ENCODE peak calls at places on chromosomes 7 and 10, in ten cellular contexts. One of them, this sample, is unnamed.

GRCh38 chr7:155002411-155003214 is at the start of gene PAXIP1:
- DNase-seq in ascending aorta: peak
- DNase-seq in stomach: peak
- DNase-seq in fibroblast of mammary gland: peak
- DNase-seq in progenitor cell of endocrine pancreas: peak
- DNase-seq in GM12865: peak
- DNase-seq in endothelial cell: peak
- DNase-seq in Calu3: peak
- DNase-seq in AG10803: peak
- DNase-seq in foreskin fibroblast: peak
- DNase-seq in this sample: no peak

GRCh38 chr10:83179371-83179770 is 959.9 kb upstream of the GHITM start:
- DNase-seq in AG10803: no peak
- DNase-seq in progenitor cell of endocrine pancreas: no peak
- DNase-seq in Calu3: no peak
- DNase-seq in GM12865: no peak
- DNase-seq in fibroblast of mammary gland: no peak
- DNase-seq in foreskin fibroblast: no peak
- DNase-seq in stomach: no peak
- DNase-seq in ascending aorta: no peak
- DNase-seq in endothelial cell: no peak
- DNase-seq in this sample: no peak

GRCh38 chr10:9681655-9682054 is 1336.0 kb upstream of the CELF2 start:
- DNase-seq in GM12865: peak
- DNase-seq in foreskin fibroblast: no peak
- DNase-seq in progenitor cell of endocrine pancreas: no peak
- DNase-seq in AG10803: no peak
- DNase-seq in Calu3: no peak
- DNase-seq in endothelial cell: no peak
- DNase-seq in ascending aorta: no peak
- DNase-seq in stomach: no peak
- DNase-seq in fibroblast of mammary gland: peak
- DNase-seq in this sample: no peak

GRCh38 chr10:42866115-42866995 is 83.8 kb downstream of the BMS1 start:
- DNase-seq in fibroblast of mammary gland: peak
- DNase-seq in Calu3: peak
- DNase-seq in endothelial cell: peak
- DNase-seq in AG10803: peak
- DNase-seq in foreskin fibroblast: peak
- DNase-seq in GM12865: peak
- DNase-seq in ascending aorta: no peak
- DNase-seq in stomach: peak
- DNase-seq in progenitor cell of endocrine pancreas: peak
- DNase-seq in this sample: peak

GRCh38 chr10:50561816-50562215 is 61.9 kb downstream of the SGMS1 start:
- DNase-seq in ascending aorta: no peak
- DNase-seq in endothelial cell: no peak
- DNase-seq in GM12865: peak
- DNase-seq in fibroblast of mammary gland: no peak
- DNase-seq in AG10803: no peak
- DNase-seq in foreskin fibroblast: no peak
- DNase-seq in stomach: no peak
- DNase-seq in Calu3: no peak
- DNase-seq in progenitor cell of endocrine pancreas: no peak
- DNase-seq in this sample: no peak

GRCh38 chr7:140417456-140418155 is 13.7 kb downstream of the RAB19 start:
- DNase-seq in fibroblast of mammary gland: no peak
- DNase-seq in endothelial cell: no peak
- DNase-seq in foreskin fibroblast: no peak
- DNase-seq in progenitor cell of endocrine pancreas: no peak
- DNase-seq in GM12865: peak
- DNase-seq in stomach: no peak
- DNase-seq in ascending aorta: no peak
- DNase-seq in Calu3: no peak
- DNase-seq in AG10803: no peak
- DNase-seq in this sample: no peak

GRCh38 chr10:43138757-43139241 is 554 bp downstream of the CSGALNACT2 start:
- DNase-seq in endothelial cell: no peak
- DNase-seq in ascending aorta: no peak
- DNase-seq in stomach: no peak
- DNase-seq in GM12865: peak
- DNase-seq in fibroblast of mammary gland: peak
- DNase-seq in AG10803: peak
- DNase-seq in Calu3: no peak
- DNase-seq in foreskin fibroblast: peak
- DNase-seq in progenitor cell of endocrine pancreas: no peak
- DNase-seq in this sample: peak

GRCh38 chr10:7258948-7259523 is 151.8 kb downstream of the SFMBT2 start:
- DNase-seq in Calu3: no peak
- DNase-seq in endothelial cell: no peak
- DNase-seq in fibroblast of mammary gland: no peak
- DNase-seq in stomach: no peak
- DNase-seq in progenitor cell of endocrine pancreas: no peak
- DNase-seq in AG10803: no peak
- DNase-seq in ascending aorta: no peak
- DNase-seq in GM12865: peak
- DNase-seq in foreskin fibroblast: no peak
- DNase-seq in this sample: no peak

GRCh38 chr7:134943785-134944400 is 42.4 kb upstream of the AGBL3 start:
- DNase-seq in GM12865: peak
- DNase-seq in endothelial cell: no peak
- DNase-seq in stomach: no peak
- DNase-seq in AG10803: no peak
- DNase-seq in progenitor cell of endocrine pancreas: no peak
- DNase-seq in Calu3: peak
- DNase-seq in foreskin fibroblast: no peak
- DNase-seq in ascending aorta: no peak
- DNase-seq in fibroblast of mammary gland: peak
- DNase-seq in this sample: no peak

GRCh38 chr10:95485445-95485844 is 75.7 kb downstream of the SORBS1 start:
- DNase-seq in foreskin fibroblast: no peak
- DNase-seq in stomach: no peak
- DNase-seq in fibroblast of mammary gland: no peak
- DNase-seq in progenitor cell of endocrine pancreas: no peak
- DNase-seq in GM12865: no peak
- DNase-seq in Calu3: no peak
- DNase-seq in endothelial cell: no peak
- DNase-seq in ascending aorta: peak
- DNase-seq in AG10803: no peak
- DNase-seq in this sample: no peak

GRCh38 chr10:55224007-55224781 is 423.2 kb upstream of the PCDH15 start:
- DNase-seq in progenitor cell of endocrine pancreas: no peak
- DNase-seq in foreskin fibroblast: no peak
- DNase-seq in AG10803: no peak
- DNase-seq in GM12865: peak
- DNase-seq in endothelial cell: no peak
- DNase-seq in fibroblast of mammary gland: no peak
- DNase-seq in ascending aorta: no peak
- DNase-seq in Calu3: no peak
- DNase-seq in stomach: no peak
- DNase-seq in this sample: no peak

GRCh38 chr7:124042826-124043225 is 10.0 kb upstream of the TMEM229A start:
- DNase-seq in ascending aorta: no peak
- DNase-seq in endothelial cell: no peak
- DNase-seq in GM12865: no peak
- DNase-seq in foreskin fibroblast: no peak
- DNase-seq in Calu3: no peak
- DNase-seq in stomach: no peak
- DNase-seq in fibroblast of mammary gland: no peak
- DNase-seq in AG10803: no peak
- DNase-seq in progenitor cell of endocrine pancreas: no peak
- DNase-seq in this sample: no peak

GRCh38 chr7:136018104-136018503 is 40.9 kb upstream of the MTPN start:
- DNase-seq in Calu3: no peak
- DNase-seq in AG10803: peak
- DNase-seq in GM12865: no peak
- DNase-seq in fibroblast of mammary gland: peak
- DNase-seq in stomach: no peak
- DNase-seq in ascending aorta: no peak
- DNase-seq in endothelial cell: no peak
- DNase-seq in progenitor cell of endocrine pancreas: no peak
- DNase-seq in foreskin fibroblast: peak
- DNase-seq in this sample: peak

GRCh38 chr7:73351447-73352167 is 23.6 kb downstream of the FKBP6 start:
- DNase-seq in AG10803: no peak
- DNase-seq in stomach: no peak
- DNase-seq in GM12865: no peak
- DNase-seq in foreskin fibroblast: no peak
- DNase-seq in Calu3: no peak
- DNase-seq in ascending aorta: no peak
- DNase-seq in progenitor cell of endocrine pancreas: no peak
- DNase-seq in endothelial cell: no peak
- DNase-seq in fibroblast of mammary gland: no peak
- DNase-seq in this sample: no peak

DNA sequence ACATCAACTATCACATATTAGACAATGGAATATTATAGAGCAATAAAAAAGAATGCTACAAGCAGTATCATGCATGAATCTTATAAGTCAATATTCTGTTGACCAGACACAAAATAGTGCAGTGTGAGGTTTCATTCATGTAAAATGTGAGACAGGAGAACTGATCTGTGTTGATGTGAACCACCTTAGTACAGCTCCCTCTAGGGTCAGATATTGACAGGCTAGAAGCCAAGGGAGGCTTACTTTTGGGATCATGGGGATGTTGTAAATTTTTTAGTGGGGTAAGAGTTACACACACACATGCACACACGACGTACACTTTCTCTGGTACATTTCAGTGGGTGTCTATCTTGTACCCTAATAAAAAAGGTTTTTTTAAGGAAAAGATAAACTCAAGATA is 231.6 kb upstream of the FOXK1 start:
- DNase-seq in GM12865: no peak
- DNase-seq in progenitor cell of endocrine pancreas: no peak
- DNase-seq in AG10803: no peak
- DNase-seq in ascending aorta: no peak
- DNase-seq in Calu3: no peak
- DNase-seq in endothelial cell: no peak
- DNase-seq in foreskin fibroblast: no peak
- DNase-seq in fibroblast of mammary gland: no peak
- DNase-seq in stomach: no peak
- DNase-seq in this sample: no peak
- TF ChIP-seq CTCF in GM12865: no peak
- TF ChIP-seq CTCF in progenitor cell of endocrine pancreas: no peak
- TF ChIP-seq CTCF in AG10803: no peak
- TF ChIP-seq CTCF in ascending aorta: no peak
- TF ChIP-seq CTCF in Calu3: no peak
- TF ChIP-seq CTCF in endothelial cell: no peak
- TF ChIP-seq CTCF in foreskin fibroblast: no peak
- TF ChIP-seq CTCF in fibroblast of mammary gland: no peak
- TF ChIP-seq CTCF in stomach: no peak
- TF ChIP-seq CTCF in this sample: no peak

GRCh38 chr7:82244947-82245346 is 198.6 kb downstream of the CACNA2D1 start:
- DNase-seq in fibroblast of mammary gland: no peak
- DNase-seq in foreskin fibroblast: no peak
- DNase-seq in GM12865: no peak
- DNase-seq in progenitor cell of endocrine pancreas: no peak
- DNase-seq in Calu3: no peak
- DNase-seq in AG10803: no peak
- DNase-seq in ascending aorta: no peak
- DNase-seq in stomach: no peak
- DNase-seq in endothelial cell: no peak
- DNase-seq in this sample: no peak

GRCh38 chr7:82249979-82250378 is 193.6 kb downstream of the CACNA2D1 start:
- DNase-seq in GM12865: no peak
- DNase-seq in ascending aorta: no peak
- DNase-seq in fibroblast of mammary gland: peak
- DNase-seq in Calu3: no peak
- DNase-seq in AG10803: no peak
- DNase-seq in stomach: no peak
- DNase-seq in endothelial cell: no peak
- DNase-seq in progenitor cell of endocrine pancreas: no peak
- DNase-seq in foreskin fibroblast: no peak
- DNase-seq in this sample: no peak

GRCh38 chr7:82250598-82250997 is 193.0 kb downstream of the CACNA2D1 start:
- DNase-seq in Calu3: no peak
- DNase-seq in AG10803: peak
- DNase-seq in GM12865: no peak
- DNase-seq in fibroblast of mammary gland: no peak
- DNase-seq in endothelial cell: no peak
- DNase-seq in ascending aorta: no peak
- DNase-seq in stomach: no peak
- DNase-seq in foreskin fibroblast: no peak
- DNase-seq in progenitor cell of endocrine pancreas: no peak
- DNase-seq in this sample: no peak

DNA sequence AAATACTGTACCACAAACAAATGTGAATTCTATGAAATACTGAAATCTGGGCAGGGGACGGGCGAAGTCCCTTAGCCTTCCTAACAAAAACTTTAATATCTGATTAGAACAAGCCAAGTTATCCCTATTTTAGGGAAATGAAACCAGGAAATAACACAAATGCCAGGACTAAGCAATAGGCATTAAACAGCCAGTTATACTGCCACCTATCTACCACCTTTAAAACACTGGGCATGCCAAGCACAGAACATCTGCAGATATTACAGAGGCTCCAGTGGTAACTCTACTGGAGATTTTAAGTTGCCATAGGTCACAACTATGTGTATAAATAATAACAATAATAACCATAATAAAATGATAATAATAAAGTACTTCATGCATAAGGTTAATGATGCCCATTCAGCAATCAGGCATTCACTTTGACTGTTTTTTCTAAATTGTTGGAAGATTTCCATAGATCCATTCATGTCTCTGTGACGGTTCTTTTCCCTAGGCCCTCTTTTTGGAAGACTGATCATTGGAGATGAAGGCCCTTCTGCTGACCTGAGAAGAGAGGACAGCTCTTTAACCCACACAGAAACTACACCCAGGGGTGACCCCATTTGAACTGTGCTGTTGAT is 195.7 kb downstream of the CACNA2D1 start:
- DNase-seq in stomach: no peak
- DNase-seq in Calu3: peak
- DNase-seq in endothelial cell: no peak
- DNase-seq in fibroblast of mammary gland: peak
- DNase-seq in progenitor cell of endocrine pancreas: no peak
- DNase-seq in AG10803: peak
- DNase-seq in ascending aorta: no peak
- DNase-seq in GM12865: peak
- DNase-seq in foreskin fibroblast: no peak
- DNase-seq in this sample: peak
- TF ChIP-seq CTCF in stomach: no peak
- TF ChIP-seq CTCF in Calu3: peak
- TF ChIP-seq CTCF in endothelial cell: no peak
- TF ChIP-seq CTCF in fibroblast of mammary gland: peak
- TF ChIP-seq CTCF in progenitor cell of endocrine pancreas: peak
- TF ChIP-seq CTCF in AG10803: peak
- TF ChIP-seq CTCF in ascending aorta: peak
- TF ChIP-seq CTCF in GM12865: no peak
- TF ChIP-seq CTCF in foreskin fibroblast: peak
- TF ChIP-seq CTCF in this sample: peak

GRCh38 chr10:130190065-130190736 is 54.0 kb downstream of the GLRX3 start:
- DNase-seq in fibroblast of mammary gland: peak
- DNase-seq in ascending aorta: peak
- DNase-seq in GM12865: peak
- DNase-seq in endothelial cell: peak
- DNase-seq in progenitor cell of endocrine pancreas: peak
- DNase-seq in AG10803: peak
- DNase-seq in stomach: peak
- DNase-seq in Calu3: peak
- DNase-seq in foreskin fibroblast: peak
- DNase-seq in this sample: peak
- TF ChIP-seq CTCF in fibroblast of mammary gland: peak
- TF ChIP-seq CTCF in ascending aorta: peak
- TF ChIP-seq CTCF in GM12865: peak
- TF ChIP-seq CTCF in endothelial cell: peak
- TF ChIP-seq CTCF in progenitor cell of endocrine pancreas: peak
- TF ChIP-seq CTCF in AG10803: peak
- TF ChIP-seq CTCF in stomach: peak
- TF ChIP-seq CTCF in Calu3: peak
- TF ChIP-seq CTCF in foreskin fibroblast: peak
- TF ChIP-seq CTCF in this sample: peak

GRCh38 chr7:1640376-1641172 is 29.5 kb upstream of the ELFN1 start:
- DNase-seq in ascending aorta: no peak
- DNase-seq in fibroblast of mammary gland: no peak
- DNase-seq in Calu3: no peak
- DNase-seq in progenitor cell of endocrine pancreas: no peak
- DNase-seq in foreskin fibroblast: no peak
- DNase-seq in AG10803: no peak
- DNase-seq in stomach: no peak
- DNase-seq in GM12865: no peak
- DNase-seq in endothelial cell: no peak
- DNase-seq in this sample: no peak
- TF ChIP-seq CTCF in ascending aorta: no peak
- TF ChIP-seq CTCF in fibroblast of mammary gland: peak
- TF ChIP-seq CTCF in Calu3: peak
- TF ChIP-seq CTCF in progenitor cell of endocrine pancreas: no peak
- TF ChIP-seq CTCF in foreskin fibroblast: no peak
- TF ChIP-seq CTCF in AG10803: peak
- TF ChIP-seq CTCF in stomach: no peak
- TF ChIP-seq CTCF in GM12865: no peak
- TF ChIP-seq CTCF in endothelial cell: no peak
- TF ChIP-seq CTCF in this sample: peak

This sample was measured in HFFc6.